ENCODE peak calls at places on chromosomes 11 and 22, in eight cellular contexts. W is heart left ventricle, G is prostate gland, M is right lobe of liver, O is psoas muscle, F is fibroblast of lung, X is Peyer's patch, L is colonic mucosa. S is an unnamed sample.

GRCh38 chr11:61586792-61587430 is 6.0 kb upstream of the SYT7 start:
- DNase-seq in W (no peak), G (peak), M (no peak), O (no peak), F (no peak), X (no peak), L (no peak), S (no peak)

GRCh38 chr11:67022961-67023956 is at the start of gene SYT12:
- DNase-seq in W (no peak), G (no peak), M (peak), O (no peak), F (peak), X (no peak), L (no peak), S (no peak)

GRCh38 chr11:57421066-57421465 is 5.9 kb downstream of the SLC43A3 start:
- DNase-seq in W (no peak), G (no peak), M (no peak), O (no peak), F (no peak), X (no peak), L (no peak), S (no peak)

GRCh38 chr11:61534025-61534900 is 25.7 kb downstream of the LRRC10B start:
- DNase-seq in W (no peak), G (no peak), M (no peak), O (no peak), F (no peak), X (peak), L (peak), S (no peak)

GRCh38 chr11:19849107-19849789 is 136.6 kb downstream of the NAV2 start:
- DNase-seq in W (peak), G (no peak), M (no peak), O (peak), F (no peak), X (no peak), L (no peak), S (no peak)

GRCh38 chr11:17156283-17156682 is 51.5 kb downstream of the PIK3C2A start:
- DNase-seq in W (no peak), G (no peak), M (no peak), O (no peak), F (no peak), X (no peak), L (no peak), S (no peak)

GRCh38 chr11:131025020-131025419 is 108.7 kb upstream of the SNX19 start:
- DNase-seq in W (no peak), G (no peak), M (no peak), O (no peak), F (peak), X (no peak), L (no peak), S (peak)

GRCh38 chr11:120225372-120225909 is 14.5 kb upstream of the POU2F3 start:
- DNase-seq in W (no peak), G (no peak), M (no peak), O (no peak), F (no peak), X (no peak), L (no peak), S (no peak)

GRCh38 chr11:12893787-12894672 is 115.1 kb upstream of the RASSF10 start:
- DNase-seq in W (peak), G (peak), M (peak), O (peak), F (peak), X (peak), L (peak), S (peak)

GRCh38 chr11:125871391-125872137 is 15.9 kb upstream of the HYLS1 start:
- DNase-seq in W (no peak), G (no peak), M (no peak), O (no peak), F (peak), X (no peak), L (no peak), S (peak)

GRCh38 chr11:116100016-116100415 is 595.8 kb upstream of the CADM1 start:
- DNase-seq in W (no peak), G (no peak), M (no peak), O (no peak), F (no peak), X (no peak), L (no peak), S (no peak)

GRCh38 chr11:79236541-79236971 is 204.3 kb downstream of the TENM4 start:
- DNase-seq in W (no peak), G (no peak), M (no peak), O (peak), F (peak), X (no peak), L (no peak), S (no peak)

GRCh38 chr11:83648610-83649467 is 362.7 kb upstream of the CCDC90B start:
- DNase-seq in W (no peak), G (no peak), M (no peak), O (no peak), F (no peak), X (no peak), L (no peak), S (no peak)

GRCh38 chr22:44685384-44686056 is 16.5 kb upstream of the PRR5 start:
- DNase-seq in W (no peak), G (peak), M (no peak), O (peak), F (peak), X (peak), L (peak), S (peak)

GRCh38 chr11:10657308-10658271 is 36.0 kb downstream of the IRAG1 start:
- DNase-seq in W (no peak), G (no peak), M (no peak), O (no peak), F (peak), X (no peak), L (no peak), S (peak)

GRCh38 chr11:10653242-10653641 is 40.3 kb downstream of the IRAG1 start:
- DNase-seq in W (no peak), G (no peak), M (no peak), O (no peak), F (no peak), X (no peak), L (no peak), S (no peak)

GRCh38 chr11:10655931-10656576 is 37.5 kb downstream of the IRAG1 start:
- DNase-seq in W (no peak), G (no peak), M (no peak), O (no peak), F (peak), X (no peak), L (no peak), S (no peak)

GRCh38 chr11:10654211-10655150 is 39.1 kb downstream of the IRAG1 start:
- DNase-seq in W (no peak), G (no peak), M (no peak), O (no peak), F (peak), X (peak), L (no peak), S (peak)

GRCh38 chr11:10655227-10655626 is 38.3 kb downstream of the IRAG1 start:
- DNase-seq in W (no peak), G (no peak), M (no peak), O (no peak), F (peak), X (no peak), L (no peak), S (no peak)
- H3K27ac ChIP-seq in W (peak), G (peak), M (no peak), O (no peak), F (peak), X (peak), L (peak), S (no peak)

GRCh38 chr22:27370987-27371386 is 430.6 kb downstream of the MN1 start:
- DNase-seq in W (no peak), G (no peak), M (no peak), O (no peak), F (no peak), X (no peak), L (no peak), S (no peak)

GRCh38 chr22:27377501-27377900 is 424.1 kb downstream of the MN1 start:
- DNase-seq in W (no peak), G (no peak), M (no peak), O (no peak), F (no peak), X (no peak), L (no peak), S (no peak)

GRCh38 chr22:27370281-27370680 is 431.3 kb downstream of the MN1 start:
- DNase-seq in W (no peak), G (no peak), M (no peak), O (no peak), F (no peak), X (no peak), L (no peak), S (no peak)

GRCh38 chr22:27372364-27372763 is 429.2 kb downstream of the MN1 start:
- DNase-seq in W (no peak), G (no peak), M (no peak), O (no peak), F (no peak), X (no peak), L (no peak), S (no peak)

DNA sequence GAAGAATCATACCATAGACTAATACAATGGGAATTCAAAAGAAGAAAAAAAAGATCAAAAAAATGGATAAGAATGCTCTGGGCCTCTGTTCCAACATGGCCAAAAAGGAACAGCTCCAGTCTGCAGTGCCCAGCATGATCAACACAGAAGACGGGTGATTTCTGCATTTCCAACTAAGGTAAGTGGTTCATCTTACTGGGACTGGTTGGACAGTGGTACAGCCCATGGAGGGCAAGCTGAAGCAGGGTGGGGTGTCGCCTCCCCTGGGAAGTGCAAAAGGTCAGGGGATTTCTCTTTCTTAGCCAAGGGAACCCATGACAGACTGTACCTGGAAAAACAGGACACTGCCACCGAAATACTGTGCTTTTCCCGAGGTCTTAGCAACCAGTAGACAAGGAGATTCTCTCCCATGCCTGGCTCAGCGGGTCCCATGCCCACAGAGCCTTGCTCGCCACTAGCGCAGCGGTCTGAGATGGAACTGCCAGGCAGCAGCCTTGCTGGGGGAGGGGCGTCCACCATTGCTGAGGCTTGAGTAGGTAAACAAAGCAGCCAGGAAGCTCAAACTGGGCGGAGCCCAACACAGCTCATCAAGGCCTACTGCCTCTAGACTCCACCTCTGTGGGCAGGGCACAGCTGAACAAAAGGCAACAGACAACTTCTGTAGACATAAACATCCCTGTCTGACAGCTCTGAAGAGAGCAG is 428.4 kb downstream of the MN1 start:
- DNase-seq in W (no peak), G (peak), M (peak), O (no peak), F (peak), X (peak), L (peak), S (no peak)
- TF ChIP-seq CTCF in W (no peak), G (no peak), M (no peak), O (no peak), F (no peak), X (no peak), L (no peak), S (no peak)

GRCh38 chr22:32831571-32831970 is 30.1 kb downstream of the TIMP3 start:
- DNase-seq in W (no peak), G (no peak), M (no peak), O (no peak), F (no peak), X (no peak), L (no peak), S (no peak)
- H3K27ac ChIP-seq in W (peak), G (peak), M (no peak), O (no peak), F (no peak), X (no peak), L (no peak), S (no peak)

GRCh38 chr11:47249378-47249715 is 733 bp upstream of the ACP2 start:
- DNase-seq in W (no peak), G (no peak), M (no peak), O (no peak), F (no peak), X (no peak), L (no peak), S (no peak)

GRCh38 chr11:47248304-47248663 is 330 bp downstream of the ACP2 start:
- DNase-seq in W (no peak), G (no peak), M (no peak), O (no peak), F (peak), X (no peak), L (no peak), S (no peak)

GRCh38 chr11:47251751-47252150 is 3.1 kb upstream of the ACP2 start:
- DNase-seq in W (no peak), G (no peak), M (no peak), O (no peak), F (no peak), X (no peak), L (no peak), S (no peak)

GRCh38 chr11:47247502-47247901 is 1.1 kb downstream of the ACP2 start:
- DNase-seq in W (no peak), G (no peak), M (no peak), O (no peak), F (no peak), X (no peak), L (no peak), S (no peak)

GRCh38 chr11:47248664-47249377 is at the start of gene ACP2:
- DNase-seq in W (peak), G (peak), M (peak), O (peak), F (peak), X (peak), L (peak), S (peak)
- TF ChIP-seq CTCF in W (no peak), G (no peak), M (peak), O (no peak), F (peak), X (peak), L (no peak), S (peak)

GRCh38 chr11:13896175-13896989 is 66.1 kb upstream of the SPON1 start:
- DNase-seq in W (no peak), G (no peak), M (peak), O (no peak), F (no peak), X (no peak), L (no peak), S (no peak)
- H3K27ac ChIP-seq in W (no peak), G (no peak), M (no peak), O (no peak), F (no peak), X (no peak), L (no peak), S (no peak)

GRCh38 chr11:73287400-73288101 is 15.4 kb downstream of the P2RY6 start:
- DNase-seq in W (no peak), G (no peak), M (no peak), O (no peak), F (no peak), X (no peak), L (no peak), S (no peak)

GRCh38 chr11:73288197-73288872 is 16.2 kb downstream of the P2RY6 start:
- DNase-seq in W (no peak), G (no peak), M (no peak), O (no peak), F (no peak), X (no peak), L (no peak), S (no peak)

GRCh38 chr11:73285721-73286120 is 13.6 kb downstream of the P2RY6 start:
- DNase-seq in W (no peak), G (no peak), M (no peak), O (no peak), F (no peak), X (no peak), L (no peak), S (no peak)

GRCh38 chr11:73284106-73284505 is 12.0 kb downstream of the P2RY6 start:
- DNase-seq in W (no peak), G (no peak), M (no peak), O (no peak), F (no peak), X (no peak), L (no peak), S (no peak)

GRCh38 chr11:73286240-73286810 is 14.2 kb downstream of the P2RY6 start:
- DNase-seq in W (no peak), G (no peak), M (no peak), O (no peak), F (no peak), X (no peak), L (no peak), S (no peak)
- TF ChIP-seq CTCF in W (no peak), G (no peak), M (no peak), O (no peak), F (peak), X (no peak), L (no peak), S (no peak)

GRCh38 chr11:44947114-44947513 is 3.6 kb downstream of the TP53I11 start:
- DNase-seq in W (no peak), G (no peak), M (peak), O (no peak), F (no peak), X (no peak), L (no peak), S (no peak)

GRCh38 chr11:44950625-44951472 is at the start of gene TP53I11:
- DNase-seq in W (peak), G (peak), M (peak), O (peak), F (peak), X (peak), L (peak), S (peak)

GRCh38 chr11:44948155-44948554 is 2.5 kb downstream of the TP53I11 start:
- DNase-seq in W (no peak), G (no peak), M (no peak), O (no peak), F (no peak), X (no peak), L (no peak), S (no peak)

GRCh38 chr11:44950036-44950624 is 553 bp downstream of the TP53I11 start:
- DNase-seq in W (peak), G (peak), M (peak), O (peak), F (no peak), X (peak), L (peak), S (no peak)

GRCh38 chr11:44949160-44950035 is 1.3 kb downstream of the TP53I11 start:
- DNase-seq in W (peak), G (peak), M (peak), O (no peak), F (peak), X (peak), L (peak), S (no peak)
- H3K27ac ChIP-seq in W (peak), G (peak), M (peak), O (peak), F (no peak), X (peak), L (peak), S (peak)

GRCh38 chr11:8311366-8311765 is 47.7 kb upstream of the LMO1 start:
- DNase-seq in W (no peak), G (no peak), M (no peak), O (no peak), F (no peak), X (no peak), L (no peak), S (no peak)

GRCh38 chr11:8309311-8309710 is 45.6 kb upstream of the LMO1 start:
- DNase-seq in W (no peak), G (no peak), M (no peak), O (no peak), F (no peak), X (no peak), L (no peak), S (no peak)

GRCh38 chr11:8310743-8311298 is 47.1 kb upstream of the LMO1 start:
- DNase-seq in W (no peak), G (no peak), M (no peak), O (no peak), F (no peak), X (no peak), L (no peak), S (no peak)

GRCh38 chr11:8307601-8308000 is 43.9 kb upstream of the LMO1 start:
- DNase-seq in W (no peak), G (no peak), M (no peak), O (no peak), F (no peak), X (no peak), L (no peak), S (no peak)

DNA sequence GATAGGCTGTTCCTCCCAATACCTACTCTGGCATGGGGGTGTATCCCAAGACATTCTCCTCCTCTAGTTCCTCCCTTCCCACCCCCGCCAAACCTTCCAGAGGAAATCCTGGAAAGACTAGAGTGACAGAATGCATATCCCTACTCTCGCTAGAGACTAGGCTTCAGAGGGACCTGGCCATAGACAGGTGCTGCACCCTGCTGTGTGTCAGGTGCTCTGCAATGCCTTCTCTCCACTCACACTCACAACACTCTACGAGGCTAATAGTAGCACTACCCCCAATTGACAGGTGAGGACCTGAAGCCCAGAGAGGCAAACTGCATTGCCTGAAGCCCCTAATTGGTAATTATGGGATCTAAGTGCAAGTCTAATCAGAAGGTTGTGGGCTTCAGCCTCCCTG is 46.2 kb upstream of the LMO1 start:
- DNase-seq in W (no peak), G (no peak), M (no peak), O (no peak), F (no peak), X (no peak), L (no peak), S (no peak)
- TF ChIP-seq CTCF in W (peak), G (no peak), M (no peak), O (peak), F (no peak), X (no peak), L (no peak), S (no peak)